ENCODE peak calls at places on chromosomes 3 and 15, in eight cellular contexts. I is HT1080; E is nucleus accumbens; S is astrocyte of the cerebellum; J is NAMALWA; A is WTC11; P is amniotic stem cell; F is CD4-positive, alpha-beta T cell. C is an unnamed sample.
A peak's percentile ranks its signal among the peaks of the same experiment; 100 is the strongest.

GRCh38 chr3:63328386-63328785 is 50.3 kb downstream of the SYNPR start:
- DNase-seq in I (peak; percentile 31), E (no peak), S (peak; percentile 11), J (no peak), A (no peak), P (peak; percentile 6), F (no peak), C (no peak)

GRCh38 chr3:20480771-20481170 is 294.8 kb upstream of the SGO1 start:
- DNase-seq in I (no peak), E (no peak), S (peak; percentile 13), J (no peak), A (no peak), P (no peak), F (no peak), C (no peak)

GRCh38 chr15:67515090-67515489 is 5.8 kb upstream of the C15orf61 start:
- DNase-seq in I (no peak), E (no peak), S (no peak), J (no peak), A (no peak), P (no peak), F (no peak), C (no peak)

GRCh38 chr3:47108546-47108945 is 55.4 kb downstream of the SETD2 start:
- DNase-seq in I (no peak), E (no peak), S (peak; percentile 9), J (no peak), A (no peak), P (no peak), F (no peak), C (peak; percentile 15)

GRCh38 chr3:66722675-66723074 is 221.9 kb upstream of the LRIG1 start:
- DNase-seq in I (peak; percentile 89), E (no peak), S (no peak), J (no peak), A (no peak), P (peak; percentile 63), F (no peak), C (peak; percentile 68)

GRCh38 chr15:36579792-36580431 is 486 bp downstream of the CDIN1 start:
- DNase-seq in I (no peak), E (peak; percentile 68), S (no peak), J (no peak), A (no peak), P (no peak), F (peak; percentile 8), C (no peak)

GRCh38 chr15:67116742-67117141 is 51.3 kb downstream of the SMAD3 start:
- DNase-seq in I (no peak), E (no peak), S (no peak), J (no peak), A (no peak), P (no peak), F (no peak), C (no peak)

GRCh38 chr15:63189955-63190691 is 717 bp downstream of the RAB8B start:
- DNase-seq in I (peak; percentile 44), E (no peak), S (no peak), J (peak; percentile 43), A (no peak), P (no peak), F (no peak), C (no peak)

GRCh38 chr3:165854696-165855095 is 17.5 kb upstream of the BCHE start:
- DNase-seq in I (peak; percentile 37), E (no peak), S (no peak), J (peak; percentile 46), A (no peak), P (no peak), F (no peak), C (no peak)